ENCODE peak calls at places on chromosomes 4 and X, in seven cellular contexts. One of them, this sample, is unnamed.

GRCh38 chrX:101478366-101478765 is 6.9 kb upstream of the ARMCX4 start:
- DNase-seq in H9: no peak
- DNase-seq in mesenchymal stem cell: no peak
- DNase-seq in H1: no peak
- DNase-seq in neuronal stem cell: no peak
- DNase-seq in mesendoderm: peak; percentile 2
- DNase-seq in IMR-90: no peak
- DNase-seq in this sample: peak; percentile 13

GRCh38 chrX:1453951-1454785 is 1.5 kb upstream of the ASMTL start:
- DNase-seq in neuronal stem cell: peak; percentile 83
- DNase-seq in IMR-90: peak; percentile 69
- DNase-seq in H1: peak; percentile 70
- DNase-seq in mesendoderm: peak; percentile 88
- DNase-seq in H9: peak; percentile 86
- DNase-seq in mesenchymal stem cell: peak; percentile 82
- DNase-seq in this sample: peak; percentile 82

GRCh38 chr4:122689972-122690371 is 42.5 kb upstream of the BBS12 start:
- DNase-seq in H1: no peak
- DNase-seq in IMR-90: no peak
- DNase-seq in mesendoderm: no peak
- DNase-seq in H9: no peak
- DNase-seq in mesenchymal stem cell: no peak
- DNase-seq in neuronal stem cell: no peak
- DNase-seq in this sample: no peak

GRCh38 chr4:145732416-145732815 is 52.5 kb downstream of the C4orf51 start:
- DNase-seq in neuronal stem cell: no peak
- DNase-seq in H9: no peak
- DNase-seq in IMR-90: no peak
- DNase-seq in H1: no peak
- DNase-seq in mesenchymal stem cell: peak; percentile 16
- DNase-seq in mesendoderm: no peak
- DNase-seq in this sample: no peak

GRCh38 chr4:150973626-150974250 is 41.3 kb downstream of the LRBA start:
- DNase-seq in IMR-90: no peak
- DNase-seq in H9: no peak
- DNase-seq in mesendoderm: no peak
- DNase-seq in H1: no peak
- DNase-seq in neuronal stem cell: no peak
- DNase-seq in mesenchymal stem cell: no peak
- DNase-seq in this sample: no peak

GRCh38 chr4:119228406-119228805 is 15.9 kb downstream of the USP53 start:
- DNase-seq in H1: no peak
- DNase-seq in neuronal stem cell: no peak
- DNase-seq in mesenchymal stem cell: no peak
- DNase-seq in mesendoderm: no peak
- DNase-seq in H9: no peak
- DNase-seq in IMR-90: no peak
- DNase-seq in this sample: no peak

GRCh38 chr4:26290276-26290675 is 30.5 kb upstream of the RBPJ start:
- DNase-seq in IMR-90: no peak
- DNase-seq in H9: no peak
- DNase-seq in mesendoderm: no peak
- DNase-seq in H1: no peak
- DNase-seq in mesenchymal stem cell: no peak
- DNase-seq in neuronal stem cell: no peak
- DNase-seq in this sample: no peak

GRCh38 chr4:26223160-26223559 is 97.7 kb upstream of the RBPJ start:
- DNase-seq in neuronal stem cell: no peak
- DNase-seq in H1: no peak
- DNase-seq in IMR-90: peak; percentile 81
- DNase-seq in mesendoderm: no peak
- DNase-seq in mesenchymal stem cell: peak; percentile 26
- DNase-seq in H9: no peak
- DNase-seq in this sample: peak; percentile 99

GRCh38 chrX:15465896-15466651 is 27.1 kb downstream of the PIR start:
- DNase-seq in mesenchymal stem cell: peak; percentile 21
- DNase-seq in H9: peak; percentile 73
- DNase-seq in neuronal stem cell: no peak
- DNase-seq in H1: no peak
- DNase-seq in mesendoderm: peak; percentile 35
- DNase-seq in IMR-90: peak; percentile 7
- DNase-seq in this sample: no peak

GRCh38 chr4:121462660-121463261 is 81.9 kb upstream of the QRFPR start:
- DNase-seq in mesenchymal stem cell: peak; percentile 62
- DNase-seq in H1: no peak
- DNase-seq in mesendoderm: peak; percentile 95
- DNase-seq in neuronal stem cell: peak; percentile 43
- DNase-seq in IMR-90: peak; percentile 61
- DNase-seq in H9: peak; percentile 59
- DNase-seq in this sample: peak; percentile 59

GRCh38 chrX:119482041-119482440 is 13.8 kb downstream of the SLC25A5 start:
- DNase-seq in H9: no peak
- DNase-seq in H1: no peak
- DNase-seq in mesendoderm: no peak
- DNase-seq in neuronal stem cell: no peak
- DNase-seq in mesenchymal stem cell: no peak
- DNase-seq in IMR-90: no peak
- DNase-seq in this sample: no peak

GRCh38 chr4:186651624-186652023 is 72.0 kb downstream of the FAT1 start:
- DNase-seq in mesenchymal stem cell: no peak
- DNase-seq in neuronal stem cell: no peak
- DNase-seq in mesendoderm: no peak
- DNase-seq in H9: no peak
- DNase-seq in IMR-90: no peak
- DNase-seq in H1: no peak
- DNase-seq in this sample: no peak

GRCh38 chr4:154119317-154119716 is 330.4 kb upstream of the SFRP2 start:
- DNase-seq in mesenchymal stem cell: no peak
- DNase-seq in neuronal stem cell: no peak
- DNase-seq in IMR-90: no peak
- DNase-seq in H9: peak; percentile 43
- DNase-seq in H1: no peak
- DNase-seq in mesendoderm: no peak
- DNase-seq in this sample: no peak

GRCh38 chr4:518569-519083 is 19.6 kb downstream of the PIGG start:
- DNase-seq in mesendoderm: no peak
- DNase-seq in IMR-90: no peak
- DNase-seq in H1: no peak
- DNase-seq in H9: no peak
- DNase-seq in mesenchymal stem cell: no peak
- DNase-seq in neuronal stem cell: no peak
- DNase-seq in this sample: no peak

DNA sequence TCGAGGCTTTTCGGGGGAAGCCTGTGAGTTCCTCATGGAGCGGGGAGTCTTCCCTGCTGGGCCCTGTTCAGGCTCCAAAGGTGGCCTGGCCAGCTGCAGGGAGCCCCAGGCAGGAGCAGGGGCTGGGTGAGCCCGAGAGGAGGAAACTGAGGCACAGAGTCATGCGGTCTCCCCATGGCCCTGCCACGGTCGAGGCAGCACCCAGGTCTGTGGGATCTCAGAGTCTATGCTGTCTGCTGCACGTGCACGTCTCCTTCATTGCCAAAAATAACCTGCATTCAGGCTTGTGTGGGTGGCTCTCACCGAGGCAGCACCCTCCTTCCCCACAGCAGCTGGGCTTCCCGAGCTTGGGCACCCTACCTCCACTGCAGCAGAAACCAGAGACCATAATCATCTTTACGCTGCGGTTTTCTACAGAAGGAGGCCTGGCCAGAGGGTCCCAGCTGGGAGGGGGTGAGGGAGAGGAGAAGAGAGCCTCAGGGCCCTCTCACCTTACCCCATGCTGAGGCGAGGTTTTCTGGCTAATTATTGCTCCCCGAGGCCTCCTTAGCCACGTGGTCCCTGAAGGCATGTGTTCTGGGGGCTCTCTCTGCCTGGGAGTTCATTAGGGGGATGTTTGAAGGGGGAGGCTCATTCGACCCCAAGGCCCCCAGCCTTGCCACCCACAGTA is 64.3 kb downstream of the CPZ start:
- DNase-seq in neuronal stem cell: no peak
- DNase-seq in mesenchymal stem cell: no peak
- DNase-seq in H9: no peak
- DNase-seq in IMR-90: no peak
- DNase-seq in H1: no peak
- DNase-seq in mesendoderm: no peak
- DNase-seq in this sample: no peak
- H3K18ac ChIP-seq in neuronal stem cell: peak overlapping the region; percentile 57
- H3K18ac ChIP-seq in mesenchymal stem cell: no peak overlapping the region
- H3K18ac ChIP-seq in H9: no peak overlapping the region
- H3K18ac ChIP-seq in IMR-90: no peak overlapping the region
- H3K18ac ChIP-seq in H1: no peak overlapping the region
- H3K18ac ChIP-seq in mesendoderm: no peak overlapping the region
- H3K18ac ChIP-seq in this sample: no peak overlapping the region

GRCh38 chrX:153507484-153508178 is 9.8 kb upstream of the ATP2B3 start:
- DNase-seq in mesendoderm: peak; percentile 69
- DNase-seq in H1: peak; percentile 43
- DNase-seq in IMR-90: peak; percentile 58
- DNase-seq in neuronal stem cell: peak; percentile 66
- DNase-seq in H9: peak; percentile 85
- DNase-seq in mesenchymal stem cell: peak; percentile 53
- DNase-seq in this sample: peak; percentile 33
- H2BK5ac ChIP-seq in mesendoderm: no peak overlapping the region
- H2BK5ac ChIP-seq in H1: no peak overlapping the region
- H2BK5ac ChIP-seq in IMR-90: no peak overlapping the region
- H2BK5ac ChIP-seq in neuronal stem cell: peak overlapping the region; percentile 39
- H2BK5ac ChIP-seq in H9: no peak overlapping the region
- H2BK5ac ChIP-seq in mesenchymal stem cell: no peak overlapping the region
- H2BK5ac ChIP-seq in this sample: no peak overlapping the region

DNA sequence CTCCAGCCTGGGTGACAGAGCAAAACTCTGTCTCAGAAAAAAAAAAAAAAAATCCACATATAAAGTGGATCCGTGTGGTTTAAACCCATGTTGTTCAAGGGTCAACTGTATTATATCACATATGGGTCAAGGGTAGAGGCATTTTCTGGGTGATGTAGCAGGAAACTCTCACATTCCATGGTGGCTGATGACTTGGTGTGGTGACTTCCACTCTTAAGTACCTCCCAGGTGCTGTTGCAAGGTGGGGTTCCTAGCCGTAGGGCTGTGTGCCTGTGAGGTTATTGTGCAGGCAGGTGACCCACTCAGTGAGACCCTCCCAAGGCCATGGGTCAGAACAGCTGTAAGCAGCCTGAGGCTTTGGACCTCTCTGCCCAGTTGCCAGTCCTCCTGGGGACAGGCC is 17.0 kb downstream of the ELF4 start:
- DNase-seq in H9: no peak
- DNase-seq in mesenchymal stem cell: no peak
- DNase-seq in mesendoderm: no peak
- DNase-seq in H1: no peak
- DNase-seq in neuronal stem cell: no peak
- DNase-seq in IMR-90: no peak
- DNase-seq in this sample: no peak
- H3K4me2 ChIP-seq in H9: no peak overlapping the region
- H3K4me2 ChIP-seq in mesenchymal stem cell: no peak overlapping the region
- H3K4me2 ChIP-seq in mesendoderm: no peak overlapping the region
- H3K4me2 ChIP-seq in H1: no peak overlapping the region
- H3K4me2 ChIP-seq in neuronal stem cell: no peak overlapping the region
- H3K4me2 ChIP-seq in IMR-90: no peak overlapping the region
- H3K4me2 ChIP-seq in this sample: no peak overlapping the region

GRCh38 chr4:2869659-2870058 is 26.0 kb downstream of the ADD1 start:
- DNase-seq in IMR-90: no peak
- DNase-seq in mesendoderm: no peak
- DNase-seq in mesenchymal stem cell: no peak
- DNase-seq in neuronal stem cell: no peak
- DNase-seq in H9: no peak
- DNase-seq in H1: no peak
- DNase-seq in this sample: no peak
- H3K18ac ChIP-seq in IMR-90: no peak overlapping the region
- H3K18ac ChIP-seq in mesendoderm: peak overlapping the region; percentile 5
- H3K18ac ChIP-seq in mesenchymal stem cell: no peak overlapping the region
- H3K18ac ChIP-seq in neuronal stem cell: no peak overlapping the region
- H3K18ac ChIP-seq in H9: no peak overlapping the region
- H3K18ac ChIP-seq in H1: no peak overlapping the region
- H3K18ac ChIP-seq in this sample: no peak overlapping the region

GRCh38 chr4:73051625-73052024 is 17.9 kb downstream of the COX18 start:
- DNase-seq in mesenchymal stem cell: no peak
- DNase-seq in IMR-90: no peak
- DNase-seq in mesendoderm: no peak
- DNase-seq in H1: no peak
- DNase-seq in H9: no peak
- DNase-seq in neuronal stem cell: no peak
- DNase-seq in this sample: no peak

GRCh38 chr4:73055241-73055897 is 14.1 kb downstream of the COX18 start:
- DNase-seq in neuronal stem cell: no peak
- DNase-seq in mesenchymal stem cell: no peak
- DNase-seq in IMR-90: peak; percentile 13
- DNase-seq in H9: no peak
- DNase-seq in H1: no peak
- DNase-seq in mesendoderm: no peak
- DNase-seq in this sample: no peak

GRCh38 chr4:73053076-73053475 is 16.4 kb downstream of the COX18 start:
- DNase-seq in H1: no peak
- DNase-seq in mesendoderm: no peak
- DNase-seq in H9: no peak
- DNase-seq in neuronal stem cell: no peak
- DNase-seq in IMR-90: peak; percentile 28
- DNase-seq in mesenchymal stem cell: no peak
- DNase-seq in this sample: no peak

DNA sequence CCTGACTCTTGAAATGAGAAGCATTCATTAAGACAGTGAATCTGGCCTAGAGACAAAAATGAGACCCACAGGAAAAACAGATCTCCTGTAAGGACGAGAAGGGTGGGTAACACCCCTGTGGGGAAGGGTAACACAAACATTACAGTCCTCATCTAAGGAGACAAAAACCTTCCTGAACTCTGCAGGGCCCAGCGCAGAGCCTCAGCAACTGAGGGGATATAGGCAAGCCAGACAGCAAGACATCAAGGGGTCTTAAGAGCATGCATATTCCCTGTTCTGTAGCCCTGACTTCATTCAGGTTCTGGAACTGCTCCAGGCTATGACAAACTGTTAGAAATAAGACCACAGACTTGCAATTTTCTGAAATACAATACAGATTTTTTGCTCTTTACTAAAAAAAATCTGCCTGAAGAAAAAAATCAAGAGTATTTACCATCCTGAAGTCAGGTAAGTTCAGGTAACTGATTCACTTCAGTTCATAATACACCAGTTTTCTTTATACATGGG is 15.5 kb downstream of the COX18 start:
- DNase-seq in mesendoderm: no peak
- DNase-seq in H1: no peak
- DNase-seq in mesenchymal stem cell: no peak
- DNase-seq in neuronal stem cell: no peak
- DNase-seq in H9: no peak
- DNase-seq in IMR-90: peak; percentile 50
- DNase-seq in this sample: no peak
- H2BK5ac ChIP-seq in mesendoderm: no peak overlapping the region
- H2BK5ac ChIP-seq in H1: peak overlapping the region; percentile 69
- H2BK5ac ChIP-seq in mesenchymal stem cell: no peak overlapping the region
- H2BK5ac ChIP-seq in neuronal stem cell: no peak overlapping the region
- H2BK5ac ChIP-seq in H9: no peak overlapping the region
- H2BK5ac ChIP-seq in IMR-90: no peak overlapping the region
- H2BK5ac ChIP-seq in this sample: no peak overlapping the region

This sample was measured in trophoblast cell.